ENCODE peak calls at places on chromosomes 12 and 14, in five cellular contexts. F is lower lobe of right lung; J is tibial artery; T is pancreas; G is CD4-positive, CD25-positive, alpha-beta regulatory T cell. L is an unnamed sample.
A peak's percentile ranks its signal among the peaks of the same experiment; 100 is the strongest.

GRCh38 chr14:32703246-32703645 is 235.4 kb upstream of the NPAS3 start:
- DNase-seq in F (no peak), T (no peak), J (peak; percentile 22), G (no peak), L (peak; percentile 7)

GRCh38 chr12:61254225-61254624 is 1006.0 kb upstream of the USP15 start:
- DNase-seq in T (no peak), F (no peak), G (no peak), J (no peak), L (no peak)

GRCh38 chr14:96038920-96039632 is at the start of gene C14orf132:
- DNase-seq in G (no peak), T (peak; percentile 50), J (peak; percentile 72), F (peak; percentile 79), L (peak; percentile 42)

GRCh38 chr12:104909761-104910160 is 48.3 kb downstream of the SLC41A2 start:
- DNase-seq in J (no peak), G (no peak), F (no peak), T (no peak), L (no peak)

GRCh38 chr14:105398726-105399440 is 545 bp downstream of the TEX22 start:
- DNase-seq in J (no peak), T (peak; percentile 26), F (no peak), G (no peak), L (no peak)

GRCh38 chr12:98896938-98897337 is 251.8 kb downstream of the APAF1 start:
- DNase-seq in T (no peak), F (no peak), J (no peak), G (no peak), L (no peak)

GRCh38 chr14:54502602-54503001 is 7.1 kb upstream of the CGRRF1 start:
- DNase-seq in G (no peak), J (no peak), T (no peak), F (no peak), L (no peak)

GRCh38 chr14:71716371-71716770 is 215.9 kb upstream of the RGS6 start:
- DNase-seq in T (no peak), J (no peak), F (no peak), G (no peak), L (no peak)

GRCh38 chr12:115859231-115859630 is 418.3 kb downstream of the MED13L start:
- DNase-seq in G (no peak), F (no peak), J (no peak), T (no peak), L (no peak)

GRCh38 chr12:104896146-104896545 is 61.9 kb downstream of the SLC41A2 start:
- DNase-seq in T (no peak), F (no peak), J (no peak), G (no peak), L (no peak)

GRCh38 chr12:32987526-32987925 is 90.9 kb upstream of the PKP2 start:
- DNase-seq in F (no peak), G (no peak), T (no peak), J (no peak), L (no peak)

GRCh38 chr14:95533391-95533821 is 1.4 kb upstream of the GLRX5 start:
- DNase-seq in T (no peak), J (no peak), G (no peak), F (no peak), L (no peak)

GRCh38 chr12:24913953-24914352 is 34.9 kb downstream of the BCAT1 start:
- DNase-seq in T (no peak), G (no peak), F (no peak), J (no peak), L (no peak)

GRCh38 chr14:32077081-32078029 is at the start of gene ARHGAP5:
- DNase-seq in J (peak; percentile 43), F (no peak), T (no peak), G (peak; percentile 69), L (peak; percentile 89)

DNA sequence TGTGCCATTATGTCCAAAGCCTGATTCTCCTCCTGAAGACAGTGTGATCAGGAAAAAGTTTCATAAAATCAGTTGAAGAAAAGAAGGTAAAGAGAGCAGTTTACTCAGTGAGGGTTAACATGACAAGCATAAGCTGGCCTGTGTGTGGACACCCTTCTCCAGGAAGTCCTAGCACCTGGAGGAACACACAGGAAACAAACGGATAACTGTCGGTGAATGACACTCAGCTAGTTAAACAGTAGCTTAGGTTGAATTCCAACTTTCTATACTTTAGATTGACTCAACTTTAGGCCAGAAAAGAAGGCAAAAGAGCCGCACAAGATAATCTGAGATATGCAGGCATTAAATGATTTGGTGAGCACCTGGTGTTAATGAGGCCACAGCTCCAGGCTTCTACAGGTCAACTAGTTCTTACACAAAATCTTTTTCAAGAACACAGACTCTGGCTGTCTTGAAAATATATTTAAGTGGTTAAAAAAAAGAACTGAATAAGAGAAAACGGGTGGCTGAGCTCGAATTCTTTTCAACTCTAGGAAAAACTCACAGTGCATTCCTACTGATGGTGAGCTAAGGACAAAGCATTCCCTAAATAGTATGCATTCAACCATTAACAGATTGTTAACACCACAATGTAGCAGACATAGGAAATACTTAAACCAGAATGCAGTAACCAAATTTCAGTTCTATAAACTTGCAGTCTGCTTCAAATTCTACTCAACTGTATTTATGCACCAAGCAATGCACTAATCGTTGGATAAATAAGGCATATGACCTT is 56.9 kb upstream of the TSPAN8 start:
- DNase-seq in J (no peak), G (no peak), T (peak; percentile 34), F (no peak), L (no peak)
- H3K27ac ChIP-seq in J (peak overlapping the region; percentile 3), G (no peak overlapping the region), T (no peak overlapping the region), F (no peak overlapping the region), L (no peak overlapping the region)

DNA sequence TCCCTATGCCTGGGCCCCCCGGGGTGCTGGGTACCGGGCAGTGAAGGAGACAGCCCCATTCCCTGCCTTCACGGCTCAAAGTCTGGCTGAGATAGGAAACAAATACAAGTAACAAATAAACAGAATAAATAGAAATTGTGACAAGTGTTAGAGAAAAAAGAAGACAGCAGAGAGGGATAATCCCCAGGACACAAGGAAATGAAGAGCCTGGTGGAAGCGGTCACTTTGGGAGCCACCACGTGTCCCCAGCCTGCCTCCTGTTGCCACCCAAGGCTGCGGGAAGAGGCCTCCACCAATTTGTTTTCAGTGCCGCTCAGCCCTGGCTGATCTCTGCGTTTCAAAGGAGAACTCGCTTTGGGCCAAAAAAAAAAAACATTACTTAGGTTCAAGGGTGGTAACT is 31.2 kb downstream of the RBM19 start:
- DNase-seq in J (no peak), T (no peak), G (no peak), F (no peak), L (no peak)
- H3K27ac ChIP-seq in J (no peak overlapping the region), T (no peak overlapping the region), G (no peak overlapping the region), F (no peak overlapping the region), L (no peak overlapping the region)

GRCh38 chr12:113835433-113835832 is 130.7 kb downstream of the RBM19 start:
- DNase-seq in J (no peak), F (no peak), G (no peak), T (no peak), L (no peak)
- H3K27ac ChIP-seq in J (no peak overlapping the region), F (no peak overlapping the region), G (no peak overlapping the region), T (no peak overlapping the region), L (no peak overlapping the region)

GRCh38 chr12:80494836-80495235 is 50.8 kb downstream of the PTPRQ start:
- DNase-seq in F (no peak), J (no peak), G (no peak), T (no peak), L (no peak)
- H3K27ac ChIP-seq in F (no peak overlapping the region), J (no peak overlapping the region), G (no peak overlapping the region), T (no peak overlapping the region), L (no peak overlapping the region)

GRCh38 chr12:55915481-55915856 is 12.2 kb downstream of the PYM1 start:
- DNase-seq in G (no peak), T (no peak), F (no peak), J (no peak), L (no peak)

GRCh38 chr12:55912908-55913307 is 14.8 kb downstream of the PYM1 start:
- DNase-seq in J (no peak), G (no peak), T (no peak), F (no peak), L (no peak)

GRCh38 chr12:55908726-55909512 is 18.8 kb downstream of the PYM1 start:
- DNase-seq in F (no peak), T (no peak), G (no peak), J (no peak), L (no peak)

GRCh38 chr12:55906056-55906455 is 21.6 kb downstream of the PYM1 start:
- DNase-seq in J (no peak), T (no peak), G (no peak), F (no peak), L (no peak)

GRCh38 chr12:55909513-55909884 is 18.2 kb downstream of the PYM1 start:
- DNase-seq in G (no peak), J (no peak), T (no peak), F (no peak), L (no peak)
- H3K27ac ChIP-seq in G (no peak overlapping the region), J (no peak overlapping the region), T (no peak overlapping the region), F (no peak overlapping the region), L (no peak overlapping the region)

GRCh38 chr12:110743571-110744093 is 941 bp upstream of the PPP1CC start:
- DNase-seq in G (no peak), T (peak; percentile 41), J (peak; percentile 30), F (peak; percentile 72), L (peak; percentile 62)
- H3K27ac ChIP-seq in G (no peak overlapping the region), T (no peak overlapping the region), J (no peak overlapping the region), F (peak overlapping the region; percentile 86), L (peak overlapping the region; percentile 75)

DNA sequence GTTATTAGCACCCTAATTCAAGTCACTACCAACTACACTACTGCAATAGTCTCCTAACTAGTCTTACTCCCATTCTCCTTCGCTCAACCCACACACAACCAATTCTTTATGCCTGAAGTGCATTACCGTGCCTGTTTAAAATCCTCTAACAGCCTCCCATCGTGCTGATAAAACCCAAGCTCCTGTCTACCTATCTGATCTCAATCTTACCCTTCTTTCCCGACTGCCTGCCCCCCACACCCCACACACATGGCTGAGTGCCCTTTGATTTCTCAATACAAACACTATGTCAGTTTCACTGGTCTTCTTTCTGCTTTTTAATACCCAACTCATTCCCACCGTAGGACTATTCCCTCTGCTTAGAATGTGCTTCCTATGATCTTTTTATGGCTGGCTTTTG is 59.9 kb downstream of the SPPL3 start:
- DNase-seq in F (no peak), G (no peak), J (no peak), T (no peak), L (no peak)
- H3K27ac ChIP-seq in F (no peak overlapping the region), G (no peak overlapping the region), J (no peak overlapping the region), T (no peak overlapping the region), L (peak overlapping the region; percentile 66)

GRCh38 chr14:74945261-74945851 is 10.0 kb downstream of the PGF start:
- DNase-seq in G (no peak), J (peak; percentile 21), T (no peak), F (no peak), L (peak; percentile 6)
- H3K27ac ChIP-seq in G (no peak overlapping the region), J (peak overlapping the region; percentile 67), T (no peak overlapping the region), F (no peak overlapping the region), L (no peak overlapping the region)

GRCh38 chr12:46516238-46516932 is 143.8 kb upstream of the SLC38A2 start:
- DNase-seq in F (no peak), T (no peak), J (no peak), G (no peak), L (no peak)

GRCh38 chr12:46515829-46516228 is 143.3 kb upstream of the SLC38A2 start:
- DNase-seq in G (no peak), J (no peak), F (no peak), T (no peak), L (no peak)

GRCh38 chr12:46518184-46518583 is 145.6 kb upstream of the SLC38A2 start:
- DNase-seq in G (no peak), J (no peak), T (no peak), F (no peak), L (no peak)

GRCh38 chr12:46517579-46517962 is 145.0 kb upstream of the SLC38A2 start:
- DNase-seq in T (no peak), F (no peak), J (no peak), G (no peak), L (no peak)

GRCh38 chr12:46516933-46517578 is 144.5 kb upstream of the SLC38A2 start:
- DNase-seq in G (no peak), F (no peak), T (no peak), J (no peak), L (no peak)
- H3K27ac ChIP-seq in G (no peak overlapping the region), F (peak overlapping the region; percentile 9), T (no peak overlapping the region), J (peak overlapping the region; percentile 31), L (no peak overlapping the region)

GRCh38 chr14:73789996-73790581 is 61.5 kb upstream of the PTGR2 start:
- DNase-seq in J (peak; percentile 77), G (no peak), T (no peak), F (no peak), L (peak; percentile 69)
- H3K27ac ChIP-seq in J (peak overlapping the region; percentile 96), G (peak overlapping the region; percentile 19), T (no peak overlapping the region), F (peak overlapping the region; percentile 99), L (peak overlapping the region; percentile 95)

L was measured in caudate nucleus.